ENCODE peak calls at places on chromosomes 5 and 9, in eight cellular contexts. One of them, this sample, is unnamed.

GRCh38 chr5:168712280-168712924 is 133.2 kb upstream of the PANK3 start:
- DNase-seq in NCI-H2171 treated with DMSO at 0.1 percent for 48 hours: no peak
- DNase-seq in stimulated activated CD8-positive, alpha-beta memory T cell treated with anti-CD3 and anti-CD28 coated beads, Interleukin-2, amount 100 ng/mL, for 48 hours: no peak
- DNase-seq in astrocyte: peak; percentile 98
- DNase-seq in GM19239: no peak
- DNase-seq in stimulated activated CD4-positive, alpha-beta T cell treated with anti-CD3 and anti-CD28 coated beads, Interleukin-4, amount 100 ng/mL, for 1 hour: no peak
- DNase-seq in keratinocyte: peak; percentile 94
- DNase-seq in stromal cell of bone marrow: peak; percentile 96
- DNase-seq in this sample: peak; percentile 84

GRCh38 chr9:27528886-27529315 is 713 bp downstream of the MOB3B start:
- DNase-seq in stromal cell of bone marrow: no peak
- DNase-seq in GM19239: peak; percentile 44
- DNase-seq in NCI-H2171 treated with DMSO at 0.1 percent for 48 hours: no peak
- DNase-seq in stimulated activated CD4-positive, alpha-beta T cell treated with anti-CD3 and anti-CD28 coated beads, Interleukin-4, amount 100 ng/mL, for 1 hour: peak; percentile 49
- DNase-seq in astrocyte: peak; percentile 2
- DNase-seq in stimulated activated CD8-positive, alpha-beta memory T cell treated with anti-CD3 and anti-CD28 coated beads, Interleukin-2, amount 100 ng/mL, for 48 hours: peak; percentile 34
- DNase-seq in keratinocyte: no peak
- DNase-seq in this sample: no peak

GRCh38 chr9:129595903-129596540 is 24.9 kb downstream of the C9orf50 start:
- DNase-seq in keratinocyte: no peak
- DNase-seq in astrocyte: no peak
- DNase-seq in stimulated activated CD8-positive, alpha-beta memory T cell treated with anti-CD3 and anti-CD28 coated beads, Interleukin-2, amount 100 ng/mL, for 48 hours: no peak
- DNase-seq in NCI-H2171 treated with DMSO at 0.1 percent for 48 hours: no peak
- DNase-seq in stromal cell of bone marrow: no peak
- DNase-seq in GM19239: no peak
- DNase-seq in stimulated activated CD4-positive, alpha-beta T cell treated with anti-CD3 and anti-CD28 coated beads, Interleukin-4, amount 100 ng/mL, for 1 hour: no peak
- DNase-seq in this sample: no peak

GRCh38 chr5:36436306-36436705 is 134.6 kb upstream of the RANBP3L start:
- DNase-seq in stromal cell of bone marrow: no peak
- DNase-seq in stimulated activated CD4-positive, alpha-beta T cell treated with anti-CD3 and anti-CD28 coated beads, Interleukin-4, amount 100 ng/mL, for 1 hour: no peak
- DNase-seq in GM19239: no peak
- DNase-seq in stimulated activated CD8-positive, alpha-beta memory T cell treated with anti-CD3 and anti-CD28 coated beads, Interleukin-2, amount 100 ng/mL, for 48 hours: no peak
- DNase-seq in astrocyte: no peak
- DNase-seq in keratinocyte: no peak
- DNase-seq in NCI-H2171 treated with DMSO at 0.1 percent for 48 hours: no peak
- DNase-seq in this sample: no peak

GRCh38 chr5:134003957-134004625 is 684 bp downstream of the VDAC1 start:
- DNase-seq in keratinocyte: no peak
- DNase-seq in GM19239: peak; percentile 56
- DNase-seq in astrocyte: peak; percentile 30
- DNase-seq in NCI-H2171 treated with DMSO at 0.1 percent for 48 hours: no peak
- DNase-seq in stromal cell of bone marrow: no peak
- DNase-seq in stimulated activated CD4-positive, alpha-beta T cell treated with anti-CD3 and anti-CD28 coated beads, Interleukin-4, amount 100 ng/mL, for 1 hour: peak; percentile 59
- DNase-seq in stimulated activated CD8-positive, alpha-beta memory T cell treated with anti-CD3 and anti-CD28 coated beads, Interleukin-2, amount 100 ng/mL, for 48 hours: peak; percentile 40
- DNase-seq in this sample: no peak

GRCh38 chr5:96440185-96440538 is 7.1 kb upstream of the PCSK1 start:
- DNase-seq in GM19239: no peak
- DNase-seq in astrocyte: no peak
- DNase-seq in stimulated activated CD4-positive, alpha-beta T cell treated with anti-CD3 and anti-CD28 coated beads, Interleukin-4, amount 100 ng/mL, for 1 hour: no peak
- DNase-seq in NCI-H2171 treated with DMSO at 0.1 percent for 48 hours: no peak
- DNase-seq in keratinocyte: no peak
- DNase-seq in stromal cell of bone marrow: no peak
- DNase-seq in stimulated activated CD8-positive, alpha-beta memory T cell treated with anti-CD3 and anti-CD28 coated beads, Interleukin-2, amount 100 ng/mL, for 48 hours: no peak
- DNase-seq in this sample: no peak

GRCh38 chr9:70043285-70043684 is 363 bp upstream of the MAMDC2 start:
- DNase-seq in keratinocyte: no peak
- DNase-seq in astrocyte: no peak
- DNase-seq in stromal cell of bone marrow: no peak
- DNase-seq in stimulated activated CD8-positive, alpha-beta memory T cell treated with anti-CD3 and anti-CD28 coated beads, Interleukin-2, amount 100 ng/mL, for 48 hours: no peak
- DNase-seq in stimulated activated CD4-positive, alpha-beta T cell treated with anti-CD3 and anti-CD28 coated beads, Interleukin-4, amount 100 ng/mL, for 1 hour: no peak
- DNase-seq in GM19239: no peak
- DNase-seq in NCI-H2171 treated with DMSO at 0.1 percent for 48 hours: no peak
- DNase-seq in this sample: no peak

GRCh38 chr9:121478816-121479676 is 20.6 kb downstream of the GGTA1 start:
- DNase-seq in stimulated activated CD8-positive, alpha-beta memory T cell treated with anti-CD3 and anti-CD28 coated beads, Interleukin-2, amount 100 ng/mL, for 48 hours: no peak
- DNase-seq in stimulated activated CD4-positive, alpha-beta T cell treated with anti-CD3 and anti-CD28 coated beads, Interleukin-4, amount 100 ng/mL, for 1 hour: no peak
- DNase-seq in astrocyte: no peak
- DNase-seq in keratinocyte: no peak
- DNase-seq in GM19239: no peak
- DNase-seq in NCI-H2171 treated with DMSO at 0.1 percent for 48 hours: no peak
- DNase-seq in stromal cell of bone marrow: no peak
- DNase-seq in this sample: no peak

GRCh38 chr9:92328225-92328624 is 2.5 kb downstream of the CENPP start:
- DNase-seq in stimulated activated CD4-positive, alpha-beta T cell treated with anti-CD3 and anti-CD28 coated beads, Interleukin-4, amount 100 ng/mL, for 1 hour: no peak
- DNase-seq in stimulated activated CD8-positive, alpha-beta memory T cell treated with anti-CD3 and anti-CD28 coated beads, Interleukin-2, amount 100 ng/mL, for 48 hours: no peak
- DNase-seq in NCI-H2171 treated with DMSO at 0.1 percent for 48 hours: peak; percentile 57
- DNase-seq in GM19239: no peak
- DNase-seq in astrocyte: peak; percentile 47
- DNase-seq in stromal cell of bone marrow: peak; percentile 66
- DNase-seq in keratinocyte: no peak
- DNase-seq in this sample: no peak

GRCh38 chr5:145072880-145073279 is 762.3 kb downstream of the PRELID2 start:
- DNase-seq in NCI-H2171 treated with DMSO at 0.1 percent for 48 hours: peak; percentile 23
- DNase-seq in GM19239: no peak
- DNase-seq in stromal cell of bone marrow: no peak
- DNase-seq in stimulated activated CD8-positive, alpha-beta memory T cell treated with anti-CD3 and anti-CD28 coated beads, Interleukin-2, amount 100 ng/mL, for 48 hours: no peak
- DNase-seq in keratinocyte: no peak
- DNase-seq in stimulated activated CD4-positive, alpha-beta T cell treated with anti-CD3 and anti-CD28 coated beads, Interleukin-4, amount 100 ng/mL, for 1 hour: no peak
- DNase-seq in astrocyte: no peak
- DNase-seq in this sample: no peak

GRCh38 chr5:74141053-74141452 is 499.5 kb downstream of the ENC1 start:
- DNase-seq in stimulated activated CD8-positive, alpha-beta memory T cell treated with anti-CD3 and anti-CD28 coated beads, Interleukin-2, amount 100 ng/mL, for 48 hours: no peak
- DNase-seq in keratinocyte: no peak
- DNase-seq in astrocyte: peak; percentile 64
- DNase-seq in stromal cell of bone marrow: peak; percentile 18
- DNase-seq in GM19239: no peak
- DNase-seq in NCI-H2171 treated with DMSO at 0.1 percent for 48 hours: no peak
- DNase-seq in stimulated activated CD4-positive, alpha-beta T cell treated with anti-CD3 and anti-CD28 coated beads, Interleukin-4, amount 100 ng/mL, for 1 hour: no peak
- DNase-seq in this sample: no peak

GRCh38 chr5:166980666-166981065 is 1310.8 kb upstream of the WWC1 start:
- DNase-seq in stimulated activated CD4-positive, alpha-beta T cell treated with anti-CD3 and anti-CD28 coated beads, Interleukin-4, amount 100 ng/mL, for 1 hour: no peak
- DNase-seq in keratinocyte: no peak
- DNase-seq in NCI-H2171 treated with DMSO at 0.1 percent for 48 hours: no peak
- DNase-seq in stimulated activated CD8-positive, alpha-beta memory T cell treated with anti-CD3 and anti-CD28 coated beads, Interleukin-2, amount 100 ng/mL, for 48 hours: no peak
- DNase-seq in stromal cell of bone marrow: no peak
- DNase-seq in astrocyte: no peak
- DNase-seq in GM19239: no peak
- DNase-seq in this sample: no peak

GRCh38 chr9:6630502-6631206 is 14.9 kb downstream of the GLDC start:
- DNase-seq in stimulated activated CD8-positive, alpha-beta memory T cell treated with anti-CD3 and anti-CD28 coated beads, Interleukin-2, amount 100 ng/mL, for 48 hours: no peak
- DNase-seq in keratinocyte: no peak
- DNase-seq in NCI-H2171 treated with DMSO at 0.1 percent for 48 hours: no peak
- DNase-seq in stromal cell of bone marrow: no peak
- DNase-seq in GM19239: no peak
- DNase-seq in stimulated activated CD4-positive, alpha-beta T cell treated with anti-CD3 and anti-CD28 coated beads, Interleukin-4, amount 100 ng/mL, for 1 hour: no peak
- DNase-seq in astrocyte: no peak
- DNase-seq in this sample: no peak

GRCh38 chr5:136043968-136044610 is 15.3 kb downstream of the TGFBI start:
- DNase-seq in keratinocyte: no peak
- DNase-seq in stimulated activated CD4-positive, alpha-beta T cell treated with anti-CD3 and anti-CD28 coated beads, Interleukin-4, amount 100 ng/mL, for 1 hour: no peak
- DNase-seq in stromal cell of bone marrow: no peak
- DNase-seq in astrocyte: no peak
- DNase-seq in GM19239: no peak
- DNase-seq in NCI-H2171 treated with DMSO at 0.1 percent for 48 hours: no peak
- DNase-seq in stimulated activated CD8-positive, alpha-beta memory T cell treated with anti-CD3 and anti-CD28 coated beads, Interleukin-2, amount 100 ng/mL, for 48 hours: no peak
- DNase-seq in this sample: no peak

GRCh38 chr9:22079873-22080341 is 70.8 kb upstream of the CDKN2B start:
- DNase-seq in stimulated activated CD4-positive, alpha-beta T cell treated with anti-CD3 and anti-CD28 coated beads, Interleukin-4, amount 100 ng/mL, for 1 hour: peak; percentile 23
- DNase-seq in astrocyte: peak; percentile 83
- DNase-seq in stromal cell of bone marrow: peak; percentile 77
- DNase-seq in keratinocyte: no peak
- DNase-seq in NCI-H2171 treated with DMSO at 0.1 percent for 48 hours: no peak
- DNase-seq in GM19239: no peak
- DNase-seq in stimulated activated CD8-positive, alpha-beta memory T cell treated with anti-CD3 and anti-CD28 coated beads, Interleukin-2, amount 100 ng/mL, for 48 hours: peak; percentile 18
- DNase-seq in this sample: peak; percentile 78

GRCh38 chr9:128610889-128611288 is 45.8 kb downstream of the DYNC2I2 start:
- DNase-seq in stimulated activated CD8-positive, alpha-beta memory T cell treated with anti-CD3 and anti-CD28 coated beads, Interleukin-2, amount 100 ng/mL, for 48 hours: no peak
- DNase-seq in stimulated activated CD4-positive, alpha-beta T cell treated with anti-CD3 and anti-CD28 coated beads, Interleukin-4, amount 100 ng/mL, for 1 hour: no peak
- DNase-seq in NCI-H2171 treated with DMSO at 0.1 percent for 48 hours: no peak
- DNase-seq in astrocyte: no peak
- DNase-seq in GM19239: no peak
- DNase-seq in stromal cell of bone marrow: no peak
- DNase-seq in keratinocyte: no peak
- DNase-seq in this sample: no peak

GRCh38 chr5:73985145-73985544 is 359.1 kb downstream of the ARHGEF28 start:
- DNase-seq in stimulated activated CD8-positive, alpha-beta memory T cell treated with anti-CD3 and anti-CD28 coated beads, Interleukin-2, amount 100 ng/mL, for 48 hours: no peak
- DNase-seq in stimulated activated CD4-positive, alpha-beta T cell treated with anti-CD3 and anti-CD28 coated beads, Interleukin-4, amount 100 ng/mL, for 1 hour: no peak
- DNase-seq in stromal cell of bone marrow: no peak
- DNase-seq in GM19239: no peak
- DNase-seq in keratinocyte: no peak
- DNase-seq in NCI-H2171 treated with DMSO at 0.1 percent for 48 hours: no peak
- DNase-seq in astrocyte: peak; percentile 20
- DNase-seq in this sample: no peak

GRCh38 chr5:2739360-2740050 is 12.0 kb downstream of the IRX2 start:
- DNase-seq in stromal cell of bone marrow: no peak
- DNase-seq in NCI-H2171 treated with DMSO at 0.1 percent for 48 hours: no peak
- DNase-seq in astrocyte: no peak
- DNase-seq in stimulated activated CD4-positive, alpha-beta T cell treated with anti-CD3 and anti-CD28 coated beads, Interleukin-4, amount 100 ng/mL, for 1 hour: no peak
- DNase-seq in keratinocyte: no peak
- DNase-seq in stimulated activated CD8-positive, alpha-beta memory T cell treated with anti-CD3 and anti-CD28 coated beads, Interleukin-2, amount 100 ng/mL, for 48 hours: no peak
- DNase-seq in GM19239: no peak
- DNase-seq in this sample: no peak

GRCh38 chr5:160805376-160805775 is 46.6 kb downstream of the ATP10B start:
- DNase-seq in stimulated activated CD4-positive, alpha-beta T cell treated with anti-CD3 and anti-CD28 coated beads, Interleukin-4, amount 100 ng/mL, for 1 hour: no peak
- DNase-seq in stromal cell of bone marrow: no peak
- DNase-seq in astrocyte: no peak
- DNase-seq in GM19239: no peak
- DNase-seq in keratinocyte: no peak
- DNase-seq in stimulated activated CD8-positive, alpha-beta memory T cell treated with anti-CD3 and anti-CD28 coated beads, Interleukin-2, amount 100 ng/mL, for 48 hours: no peak
- DNase-seq in NCI-H2171 treated with DMSO at 0.1 percent for 48 hours: no peak
- DNase-seq in this sample: no peak

GRCh38 chr5:317086-317811 is 4.3 kb upstream of the AHRR start:
- DNase-seq in GM19239: peak; percentile 96
- DNase-seq in stimulated activated CD8-positive, alpha-beta memory T cell treated with anti-CD3 and anti-CD28 coated beads, Interleukin-2, amount 100 ng/mL, for 48 hours: peak; percentile 59
- DNase-seq in NCI-H2171 treated with DMSO at 0.1 percent for 48 hours: no peak
- DNase-seq in stromal cell of bone marrow: peak; percentile 31
- DNase-seq in stimulated activated CD4-positive, alpha-beta T cell treated with anti-CD3 and anti-CD28 coated beads, Interleukin-4, amount 100 ng/mL, for 1 hour: peak; percentile 62
- DNase-seq in keratinocyte: no peak
- DNase-seq in astrocyte: peak; percentile 42
- DNase-seq in this sample: no peak

GRCh38 chr5:142017832-142018427 is 5.1 kb upstream of the GNPDA1 start:
- DNase-seq in stimulated activated CD8-positive, alpha-beta memory T cell treated with anti-CD3 and anti-CD28 coated beads, Interleukin-2, amount 100 ng/mL, for 48 hours: no peak
- DNase-seq in stimulated activated CD4-positive, alpha-beta T cell treated with anti-CD3 and anti-CD28 coated beads, Interleukin-4, amount 100 ng/mL, for 1 hour: no peak
- DNase-seq in astrocyte: peak; percentile 92
- DNase-seq in keratinocyte: no peak
- DNase-seq in NCI-H2171 treated with DMSO at 0.1 percent for 48 hours: no peak
- DNase-seq in GM19239: no peak
- DNase-seq in stromal cell of bone marrow: peak; percentile 72
- DNase-seq in this sample: no peak

GRCh38 chr9:105007143-105007542 is 79.2 kb upstream of the ABCA1 start:
- DNase-seq in stromal cell of bone marrow: peak; percentile 94
- DNase-seq in keratinocyte: peak; percentile 45
- DNase-seq in NCI-H2171 treated with DMSO at 0.1 percent for 48 hours: no peak
- DNase-seq in stimulated activated CD8-positive, alpha-beta memory T cell treated with anti-CD3 and anti-CD28 coated beads, Interleukin-2, amount 100 ng/mL, for 48 hours: no peak
- DNase-seq in GM19239: no peak
- DNase-seq in astrocyte: peak; percentile 95
- DNase-seq in stimulated activated CD4-positive, alpha-beta T cell treated with anti-CD3 and anti-CD28 coated beads, Interleukin-4, amount 100 ng/mL, for 1 hour: no peak
- DNase-seq in this sample: peak; percentile 67

GRCh38 chr5:123099514-123100151 is 10.6 kb downstream of the PRDM6 start:
- DNase-seq in stimulated activated CD4-positive, alpha-beta T cell treated with anti-CD3 and anti-CD28 coated beads, Interleukin-4, amount 100 ng/mL, for 1 hour: no peak
- DNase-seq in NCI-H2171 treated with DMSO at 0.1 percent for 48 hours: no peak
- DNase-seq in stimulated activated CD8-positive, alpha-beta memory T cell treated with anti-CD3 and anti-CD28 coated beads, Interleukin-2, amount 100 ng/mL, for 48 hours: no peak
- DNase-seq in GM19239: no peak
- DNase-seq in stromal cell of bone marrow: no peak
- DNase-seq in astrocyte: no peak
- DNase-seq in keratinocyte: no peak
- DNase-seq in this sample: no peak

GRCh38 chr5:99331061-99331460 is 402.3 kb upstream of the CHD1 start:
- DNase-seq in stimulated activated CD8-positive, alpha-beta memory T cell treated with anti-CD3 and anti-CD28 coated beads, Interleukin-2, amount 100 ng/mL, for 48 hours: no peak
- DNase-seq in keratinocyte: no peak
- DNase-seq in NCI-H2171 treated with DMSO at 0.1 percent for 48 hours: no peak
- DNase-seq in GM19239: no peak
- DNase-seq in stromal cell of bone marrow: no peak
- DNase-seq in astrocyte: no peak
- DNase-seq in stimulated activated CD4-positive, alpha-beta T cell treated with anti-CD3 and anti-CD28 coated beads, Interleukin-4, amount 100 ng/mL, for 1 hour: no peak
- DNase-seq in this sample: no peak

GRCh38 chr5:176779537-176779936 is 30.8 kb upstream of the UNC5A start:
- DNase-seq in stromal cell of bone marrow: no peak
- DNase-seq in keratinocyte: no peak
- DNase-seq in stimulated activated CD4-positive, alpha-beta T cell treated with anti-CD3 and anti-CD28 coated beads, Interleukin-4, amount 100 ng/mL, for 1 hour: no peak
- DNase-seq in NCI-H2171 treated with DMSO at 0.1 percent for 48 hours: no peak
- DNase-seq in stimulated activated CD8-positive, alpha-beta memory T cell treated with anti-CD3 and anti-CD28 coated beads, Interleukin-2, amount 100 ng/mL, for 48 hours: no peak
- DNase-seq in astrocyte: no peak
- DNase-seq in GM19239: no peak
- DNase-seq in this sample: no peak

GRCh38 chr9:82488702-82489578 is 500.4 kb downstream of the SPATA31D1 start:
- DNase-seq in stimulated activated CD8-positive, alpha-beta memory T cell treated with anti-CD3 and anti-CD28 coated beads, Interleukin-2, amount 100 ng/mL, for 48 hours: no peak
- DNase-seq in keratinocyte: peak; percentile 4
- DNase-seq in GM19239: no peak
- DNase-seq in stromal cell of bone marrow: peak; percentile 94
- DNase-seq in NCI-H2171 treated with DMSO at 0.1 percent for 48 hours: no peak
- DNase-seq in stimulated activated CD4-positive, alpha-beta T cell treated with anti-CD3 and anti-CD28 coated beads, Interleukin-4, amount 100 ng/mL, for 1 hour: no peak
- DNase-seq in astrocyte: peak; percentile 100
- DNase-seq in this sample: peak; percentile 22

GRCh38 chr5:55303238-55303690 is 4.2 kb downstream of the DHX29 start:
- DNase-seq in stimulated activated CD4-positive, alpha-beta T cell treated with anti-CD3 and anti-CD28 coated beads, Interleukin-4, amount 100 ng/mL, for 1 hour: no peak
- DNase-seq in stimulated activated CD8-positive, alpha-beta memory T cell treated with anti-CD3 and anti-CD28 coated beads, Interleukin-2, amount 100 ng/mL, for 48 hours: no peak
- DNase-seq in astrocyte: peak; percentile 97
- DNase-seq in keratinocyte: peak; percentile 26
- DNase-seq in GM19239: no peak
- DNase-seq in stromal cell of bone marrow: peak; percentile 40
- DNase-seq in NCI-H2171 treated with DMSO at 0.1 percent for 48 hours: no peak
- DNase-seq in this sample: peak; percentile 74

GRCh38 chr5:143201589-143201988 is 201.9 kb downstream of the NR3C1 start:
- DNase-seq in stromal cell of bone marrow: no peak
- DNase-seq in NCI-H2171 treated with DMSO at 0.1 percent for 48 hours: no peak
- DNase-seq in astrocyte: no peak
- DNase-seq in stimulated activated CD4-positive, alpha-beta T cell treated with anti-CD3 and anti-CD28 coated beads, Interleukin-4, amount 100 ng/mL, for 1 hour: no peak
- DNase-seq in stimulated activated CD8-positive, alpha-beta memory T cell treated with anti-CD3 and anti-CD28 coated beads, Interleukin-2, amount 100 ng/mL, for 48 hours: no peak
- DNase-seq in keratinocyte: no peak
- DNase-seq in GM19239: no peak
- DNase-seq in this sample: no peak

GRCh38 chr5:130875673-130876072 is 289.4 kb downstream of the HINT1 start:
- DNase-seq in astrocyte: no peak
- DNase-seq in GM19239: no peak
- DNase-seq in stimulated activated CD4-positive, alpha-beta T cell treated with anti-CD3 and anti-CD28 coated beads, Interleukin-4, amount 100 ng/mL, for 1 hour: no peak
- DNase-seq in NCI-H2171 treated with DMSO at 0.1 percent for 48 hours: no peak
- DNase-seq in stromal cell of bone marrow: no peak
- DNase-seq in keratinocyte: no peak
- DNase-seq in stimulated activated CD8-positive, alpha-beta memory T cell treated with anti-CD3 and anti-CD28 coated beads, Interleukin-2, amount 100 ng/mL, for 48 hours: no peak
- DNase-seq in this sample: no peak

GRCh38 chr9:126527109-126527825 is 86.5 kb upstream of the LMX1B start:
- DNase-seq in NCI-H2171 treated with DMSO at 0.1 percent for 48 hours: no peak
- DNase-seq in stimulated activated CD8-positive, alpha-beta memory T cell treated with anti-CD3 and anti-CD28 coated beads, Interleukin-2, amount 100 ng/mL, for 48 hours: no peak
- DNase-seq in stimulated activated CD4-positive, alpha-beta T cell treated with anti-CD3 and anti-CD28 coated beads, Interleukin-4, amount 100 ng/mL, for 1 hour: no peak
- DNase-seq in keratinocyte: no peak
- DNase-seq in astrocyte: no peak
- DNase-seq in GM19239: no peak
- DNase-seq in stromal cell of bone marrow: no peak
- DNase-seq in this sample: no peak

GRCh38 chr9:120109242-120109641 is 470.7 kb downstream of the CDK5RAP2 start:
- DNase-seq in GM19239: no peak
- DNase-seq in NCI-H2171 treated with DMSO at 0.1 percent for 48 hours: peak; percentile 8
- DNase-seq in stimulated activated CD8-positive, alpha-beta memory T cell treated with anti-CD3 and anti-CD28 coated beads, Interleukin-2, amount 100 ng/mL, for 48 hours: no peak
- DNase-seq in stimulated activated CD4-positive, alpha-beta T cell treated with anti-CD3 and anti-CD28 coated beads, Interleukin-4, amount 100 ng/mL, for 1 hour: no peak
- DNase-seq in stromal cell of bone marrow: no peak
- DNase-seq in astrocyte: no peak
- DNase-seq in keratinocyte: no peak
- DNase-seq in this sample: no peak

GRCh38 chr5:132283423-132284043 is 10.7 kb upstream of the SLC22A4 start:
- DNase-seq in stromal cell of bone marrow: no peak
- DNase-seq in stimulated activated CD4-positive, alpha-beta T cell treated with anti-CD3 and anti-CD28 coated beads, Interleukin-4, amount 100 ng/mL, for 1 hour: no peak
- DNase-seq in GM19239: no peak
- DNase-seq in stimulated activated CD8-positive, alpha-beta memory T cell treated with anti-CD3 and anti-CD28 coated beads, Interleukin-2, amount 100 ng/mL, for 48 hours: no peak
- DNase-seq in keratinocyte: no peak
- DNase-seq in NCI-H2171 treated with DMSO at 0.1 percent for 48 hours: no peak
- DNase-seq in astrocyte: no peak
- DNase-seq in this sample: no peak

GRCh38 chr5:154445422-154446182 is at the start of gene SAP30L:
- DNase-seq in stromal cell of bone marrow: peak; percentile 90
- DNase-seq in keratinocyte: peak; percentile 52
- DNase-seq in stimulated activated CD8-positive, alpha-beta memory T cell treated with anti-CD3 and anti-CD28 coated beads, Interleukin-2, amount 100 ng/mL, for 48 hours: peak; percentile 93
- DNase-seq in stimulated activated CD4-positive, alpha-beta T cell treated with anti-CD3 and anti-CD28 coated beads, Interleukin-4, amount 100 ng/mL, for 1 hour: peak; percentile 95
- DNase-seq in astrocyte: peak; percentile 79
- DNase-seq in GM19239: peak; percentile 98
- DNase-seq in NCI-H2171 treated with DMSO at 0.1 percent for 48 hours: peak; percentile 75
- DNase-seq in this sample: peak; percentile 54

GRCh38 chr5:123535648-123536047 is 23.7 kb downstream of the CSNK1G3 start:
- DNase-seq in stimulated activated CD8-positive, alpha-beta memory T cell treated with anti-CD3 and anti-CD28 coated beads, Interleukin-2, amount 100 ng/mL, for 48 hours: no peak
- DNase-seq in astrocyte: no peak
- DNase-seq in GM19239: no peak
- DNase-seq in keratinocyte: no peak
- DNase-seq in stromal cell of bone marrow: no peak
- DNase-seq in NCI-H2171 treated with DMSO at 0.1 percent for 48 hours: no peak
- DNase-seq in stimulated activated CD4-positive, alpha-beta T cell treated with anti-CD3 and anti-CD28 coated beads, Interleukin-4, amount 100 ng/mL, for 1 hour: no peak
- DNase-seq in this sample: no peak